ENCODE peak calls at places on chromosomes 3 and 15, in four cellular contexts. N is Panc1, P is tibial nerve, K is mucosa of descending colon. F is an unnamed sample.

GRCh38 chr3:155791190-155791589 is 14.9 kb downstream of the C3orf33 start:
- DNase-seq in N (no peak), K (no peak), P (no peak), F (no peak)

GRCh38 chr3:32947466-32948238 is 3.8 kb upstream of the CCR4 start:
- DNase-seq in N (peak; percentile 65), P (peak; percentile 85), K (peak; percentile 98), F (peak; percentile 99)

GRCh38 chr3:20125912-20126311 is 60.1 kb downstream of the SGO1 start:
- DNase-seq in P (peak; percentile 5), N (no peak), K (peak; percentile 18), F (no peak)

GRCh38 chr3:31392568-31392967 is 140.2 kb upstream of the STT3B start:
- DNase-seq in K (no peak), N (no peak), P (no peak), F (no peak)

GRCh38 chr3:111774622-111775021 is 84.4 kb upstream of the PHLDB2 start:
- DNase-seq in K (no peak), N (no peak), P (no peak), F (no peak)

GRCh38 chr3:16088496-16088895 is 86.0 kb upstream of the GALNT15 start:
- DNase-seq in P (no peak), K (no peak), N (no peak), F (no peak)

GRCh38 chr3:148727242-148727641 is 29.5 kb downstream of the AGTR1 start:
- DNase-seq in K (peak; percentile 53), P (no peak), N (no peak), F (peak; percentile 12)

GRCh38 chr3:16993227-16993626 is 108.5 kb downstream of the PLCL2 start:
- DNase-seq in N (no peak), K (no peak), P (no peak), F (no peak)

GRCh38 chr15:32928876-32929275 is 211.1 kb downstream of the GREM1 start:
- DNase-seq in N (no peak), P (no peak), K (no peak), F (no peak)

GRCh38 chr3:149299938-149300791 is 33.3 kb downstream of the TM4SF18 start:
- DNase-seq in K (peak; percentile 48), P (no peak), N (peak; percentile 96), F (no peak)

GRCh38 chr15:70870066-70870465 is 16.1 kb upstream of the LARP6 start:
- DNase-seq in P (no peak), N (no peak), K (no peak), F (no peak)

GRCh38 chr3:70531063-70531657 is 218.7 kb upstream of the MDFIC2 start:
- DNase-seq in K (no peak), N (no peak), P (no peak), F (no peak)

GRCh38 chr3:129249284-129250065 is at the start of gene COPG1:
- DNase-seq in N (peak; percentile 74), P (peak; percentile 77), K (peak; percentile 91), F (peak; percentile 89)

GRCh38 chr15:57025264-57025939 is 107.0 kb downstream of the TCF12 start:
- DNase-seq in N (no peak), P (no peak), K (no peak), F (no peak)

GRCh38 chr3:57518276-57518914 is 25.7 kb downstream of the DNAH12 start:
- DNase-seq in P (no peak), K (no peak), N (no peak), F (no peak)

GRCh38 chr15:84142888-84143337 is 92.7 kb upstream of the GOLGA6L4 start:
- DNase-seq in P (peak; percentile 82), K (peak; percentile 91), N (peak; percentile 78), F (peak; percentile 87)

GRCh38 chr3:71562938-71563337 is 20.6 kb downstream of the FOXP1 start:
- DNase-seq in N (no peak), P (no peak), K (peak; percentile 40), F (no peak)

GRCh38 chr3:185688808-185689207 is 102.7 kb downstream of the SENP2 start:
- DNase-seq in P (no peak), K (no peak), N (peak; percentile 85), F (peak; percentile 25)

GRCh38 chr15:46768287-46768686 is 949.0 kb upstream of the SEMA6D start:
- DNase-seq in P (no peak), N (no peak), K (peak; percentile 5), F (no peak)

GRCh38 chr15:25441111-25441510 is 2.3 kb upstream of the UBE3A start:
- DNase-seq in N (no peak), K (no peak), P (no peak), F (no peak)

DNA sequence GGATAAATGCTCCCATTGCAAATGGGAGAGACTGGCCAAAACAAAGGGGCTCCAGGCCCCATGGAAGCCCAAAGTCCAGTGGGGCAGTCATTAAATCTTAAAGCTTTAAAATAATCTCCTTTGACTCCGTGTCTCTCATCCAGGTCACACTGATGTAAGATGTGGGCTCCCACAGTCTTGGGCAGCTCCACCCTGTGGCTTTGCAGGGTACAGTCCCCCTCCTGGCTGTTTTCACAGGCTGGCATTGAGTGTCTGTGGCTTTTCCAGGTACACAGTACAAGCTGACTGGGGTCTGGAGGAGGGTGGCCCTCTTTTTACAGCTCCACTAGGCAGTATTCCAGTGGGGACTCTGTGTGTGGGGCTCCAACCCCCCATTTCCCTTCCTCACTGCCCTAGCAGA is 45.9 kb downstream of the NIPA2 start:
- DNase-seq in P (no peak), K (peak; percentile 18), N (no peak), F (peak; percentile 34)
- TF ChIP-seq CTCF in P (no peak), K (no peak), N (no peak), F (peak; percentile 14)

GRCh38 chr3:177441813-177442646 is 244.7 kb upstream of the TBL1XR1 start:
- DNase-seq in P (no peak), N (no peak), K (no peak), F (no peak)
- TF ChIP-seq CTCF in P (no peak), N (no peak), K (no peak), F (no peak)

GRCh38 chr15:35595656-35596055 is 49.7 kb upstream of the DPH6 start:
- DNase-seq in K (no peak), P (no peak), N (no peak), F (no peak)
- TF ChIP-seq CTCF in K (no peak), P (no peak), N (no peak), F (no peak)

GRCh38 chr3:60893946-60894345 is 357.3 kb downstream of the FHIT start:
- DNase-seq in P (no peak), N (no peak), K (no peak), F (no peak)
- TF ChIP-seq CTCF in P (no peak), N (no peak), K (no peak), F (no peak)

DNA sequence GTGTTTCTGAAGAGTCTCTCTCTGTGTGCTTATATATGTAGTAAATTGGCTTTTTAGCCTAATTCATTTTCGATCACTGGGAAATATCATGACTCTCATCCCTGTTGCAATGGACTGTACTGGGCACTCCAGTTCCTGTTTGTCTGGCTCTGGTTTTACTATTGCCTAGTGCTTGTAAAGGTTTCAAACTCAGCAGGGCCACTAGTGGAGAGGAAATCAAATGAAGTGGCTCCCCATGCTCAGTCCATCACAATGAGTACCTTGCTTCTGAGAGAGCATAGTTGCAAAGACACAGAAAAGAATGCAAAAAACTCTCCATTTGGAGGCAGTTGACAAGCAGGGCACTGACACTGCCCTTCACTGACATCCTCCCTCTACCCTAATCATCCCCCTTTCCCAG is 167.8 kb downstream of the TAFA4 start:
- DNase-seq in N (no peak), P (no peak), K (no peak), F (no peak)
- TF ChIP-seq CTCF in N (no peak), P (no peak), K (no peak), F (no peak)

DNA sequence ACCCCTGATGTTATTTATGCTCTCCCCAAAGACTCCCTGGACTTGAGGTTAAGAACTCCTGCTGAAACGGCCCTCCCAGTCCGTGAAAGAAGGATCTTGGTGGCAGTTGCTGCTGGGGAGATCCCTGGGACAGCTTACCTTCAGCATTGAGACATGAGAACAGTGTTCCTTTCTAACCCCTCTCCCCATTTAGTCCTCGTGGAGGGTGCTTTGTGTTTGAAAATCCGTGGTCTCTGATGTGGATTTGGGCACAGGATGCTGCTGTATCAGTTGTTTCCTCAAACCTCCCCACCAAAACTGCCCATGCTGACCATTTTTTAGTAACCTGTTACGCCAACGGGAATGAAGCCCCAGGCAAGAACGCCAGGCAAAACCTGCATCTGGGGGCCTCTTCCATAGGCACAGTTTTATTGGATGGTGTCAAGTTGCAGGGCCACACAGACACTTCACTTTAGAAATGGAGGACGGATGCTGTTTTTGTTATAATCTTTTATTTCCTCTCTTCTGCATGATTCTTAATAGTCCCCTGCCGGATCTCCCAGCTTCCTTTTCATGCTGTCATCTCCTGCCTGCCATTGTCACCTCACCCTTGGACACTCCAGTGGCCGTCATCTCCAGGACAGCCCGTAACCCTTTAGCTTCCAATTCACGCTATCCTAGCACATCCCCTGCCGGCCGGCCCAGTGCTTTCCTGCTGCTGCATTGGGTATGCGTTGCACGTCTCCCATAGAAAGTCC is 31.7 kb upstream of the CEMIP start:
- DNase-seq in K (no peak), N (no peak), P (no peak), F (no peak)
- TF ChIP-seq CTCF in K (no peak), N (no peak), P (no peak), F (no peak)

DNA sequence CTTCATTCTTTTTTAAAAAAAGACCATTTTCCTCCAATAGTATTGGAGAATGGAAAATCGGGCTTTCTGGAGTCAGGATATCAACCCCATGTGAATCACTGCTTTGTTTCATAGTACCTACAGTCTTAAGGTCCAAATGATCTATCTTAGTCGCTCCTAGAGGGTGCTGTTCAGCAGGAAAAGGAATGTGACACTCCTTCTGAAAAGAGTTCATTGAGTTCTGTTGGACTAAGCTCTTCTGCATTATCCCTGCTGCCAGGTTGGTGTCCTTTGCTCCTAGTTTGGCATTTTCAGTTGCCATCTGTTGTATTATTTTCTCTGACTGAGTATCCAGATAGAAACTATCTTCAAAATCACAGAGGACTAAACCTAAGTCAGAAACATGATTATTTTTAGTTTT is 57.2 kb downstream of the POLQ start:
- DNase-seq in P (no peak), K (no peak), N (no peak), F (no peak)
- TF ChIP-seq CTCF in P (no peak), K (no peak), N (no peak), F (no peak)

DNA sequence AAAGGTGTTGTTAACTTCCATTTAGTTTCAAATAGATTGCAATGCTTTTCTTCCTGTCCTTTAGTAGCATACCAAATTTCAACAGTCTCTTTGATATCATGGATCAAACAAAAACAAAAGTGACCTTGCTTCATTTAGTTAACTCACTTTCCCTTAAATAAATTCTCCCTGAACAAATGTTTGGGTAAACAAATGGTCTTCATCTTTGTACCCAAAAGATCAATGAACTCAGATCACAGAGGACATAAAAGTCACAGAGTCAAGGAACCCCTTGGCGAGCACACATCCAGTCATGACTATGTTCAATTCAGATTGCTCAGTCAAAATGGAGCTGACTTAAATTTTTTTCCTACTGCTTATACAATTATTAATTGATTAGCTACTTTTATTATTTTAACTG is 20.6 kb upstream of the AQP9 start:
- DNase-seq in P (no peak), N (no peak), K (no peak), F (no peak)
- TF ChIP-seq CTCF in P (no peak), N (no peak), K (no peak), F (no peak)

DNA sequence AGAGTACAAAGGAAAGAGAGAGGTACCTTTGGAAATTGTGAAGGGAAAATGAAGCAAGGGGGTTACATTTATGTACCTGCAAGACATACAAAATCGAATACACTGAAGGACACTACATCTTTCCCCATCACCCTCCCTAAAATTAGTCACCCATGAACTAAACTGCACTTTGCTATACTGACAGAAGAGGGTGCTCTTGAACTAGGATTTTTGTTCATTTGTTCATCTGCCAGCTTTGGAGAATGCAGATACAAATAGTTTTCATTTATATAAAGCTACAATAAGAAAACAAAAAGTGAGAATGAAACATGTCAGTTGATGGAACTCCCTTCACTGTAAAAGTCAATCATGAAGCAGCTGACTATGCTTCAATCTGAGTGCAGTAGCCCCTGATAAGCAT is 55.7 kb downstream of the PCCB start:
- DNase-seq in N (peak; percentile 15), P (no peak), K (no peak), F (no peak)
- TF ChIP-seq CTCF in N (no peak), P (no peak), K (no peak), F (no peak)